ENCODE peak calls at places on chromosomes 4 and X, in nine cellular contexts. X, V, M, I, K, E, D, R and J are unnamed samples.

GRCh38 chr4:76003620-76004019 is 3.7 kb downstream of the CXCL9 start:
- DNase-seq in X (no peak), V (no peak), M (no peak), I (no peak), K (no peak), E (no peak), D (no peak), R (no peak), J (no peak)

GRCh38 chr4:56741595-56741994 is 60.5 kb upstream of the HOPX start:
- DNase-seq in X (no peak), V (no peak), M (no peak), I (no peak), K (no peak), E (no peak), D (no peak), R (no peak), J (no peak)

GRCh38 chr4:63589796-63590195 is 819.5 kb downstream of the TECRL start:
- DNase-seq in X (no peak), V (no peak), M (no peak), I (no peak), K (no peak), E (no peak), D (no peak), R (no peak), J (no peak)

GRCh38 chr4:71026086-71026485 is 32.6 kb downstream of the DCK start:
- DNase-seq in X (no peak), V (no peak), M (no peak), I (peak), K (no peak), E (no peak), D (peak), R (peak), J (no peak)

GRCh38 chr4:48692023-48692422 is 88.1 kb downstream of the FRYL start:
- DNase-seq in X (no peak), V (no peak), M (no peak), I (no peak), K (no peak), E (no peak), D (no peak), R (no peak), J (no peak)

GRCh38 chr4:24932831-24933230 is 20.0 kb upstream of the CCDC149 start:
- DNase-seq in X (no peak), V (no peak), M (no peak), I (no peak), K (no peak), E (no peak), D (no peak), R (no peak), J (no peak)

GRCh38 chr4:73740353-73740778 is at the start of gene CXCL8:
- DNase-seq in X (peak), V (peak), M (no peak), I (peak), K (no peak), E (no peak), D (peak), R (peak), J (peak)

GRCh38 chr4:184437988-184438774 is 36.2 kb downstream of the IRF2 start:
- DNase-seq in X (no peak), V (no peak), M (no peak), I (no peak), K (no peak), E (no peak), D (no peak), R (no peak), J (peak)

GRCh38 chr4:184669251-184669650 is 19.7 kb downstream of the PRIMPOL start:
- DNase-seq in X (no peak), V (no peak), M (no peak), I (no peak), K (no peak), E (no peak), D (no peak), R (no peak), J (no peak)

GRCh38 chr4:92455956-92456355 is 152.2 kb downstream of the GRID2 start:
- DNase-seq in X (no peak), V (no peak), M (no peak), I (no peak), K (no peak), E (no peak), D (no peak), R (no peak), J (no peak)

GRCh38 chrX:41960142-41960541 is 36.8 kb upstream of the CASK start:
- DNase-seq in X (no peak), V (no peak), M (no peak), I (no peak), K (no peak), E (no peak), D (no peak), R (no peak), J (no peak)

GRCh38 chr4:76998251-76998901 is 48.8 kb downstream of the SEPTIN11 start:
- DNase-seq in X (no peak), V (no peak), M (no peak), I (no peak), K (no peak), E (no peak), D (no peak), R (no peak), J (no peak)

GRCh38 chrX:111005151-111005550 is 90.8 kb upstream of the PAK3 start:
- DNase-seq in X (no peak), V (no peak), M (no peak), I (no peak), K (no peak), E (no peak), D (no peak), R (no peak), J (no peak)

GRCh38 chr4:118740869-118741268 is 55.7 kb downstream of the METTL14 start:
- DNase-seq in X (no peak), V (no peak), M (no peak), I (no peak), K (no peak), E (no peak), D (no peak), R (peak), J (no peak)

GRCh38 chrX:97685753-97686152 is 802.0 kb downstream of the RPA4 start:
- DNase-seq in X (no peak), V (no peak), M (no peak), I (peak), K (no peak), E (no peak), D (peak), R (peak), J (no peak)

GRCh38 chr4:116599859-116600258 is 485.5 kb downstream of the TRAM1L1 start:
- DNase-seq in X (no peak), V (no peak), M (peak), I (no peak), K (no peak), E (peak), D (no peak), R (no peak), J (no peak)

GRCh38 chr4:46179356-46179755 is 55.5 kb upstream of the GABRG1 start:
- DNase-seq in X (no peak), V (no peak), M (no peak), I (no peak), K (no peak), E (no peak), D (no peak), R (no peak), J (no peak)

GRCh38 chrX:29237972-29238371 is 650.7 kb downstream of the IL1RAPL1 start:
- DNase-seq in X (no peak), V (no peak), M (no peak), I (no peak), K (no peak), E (no peak), D (no peak), R (no peak), J (no peak)

GRCh38 chr4:13484749-13485345 is 707 bp upstream of the RAB28 start:
- DNase-seq in X (no peak), V (no peak), M (no peak), I (no peak), K (no peak), E (no peak), D (no peak), R (no peak), J (no peak)

GRCh38 chr4:131450572-131451209 is 1698.4 kb upstream of the PCDH10 start:
- DNase-seq in X (no peak), V (no peak), M (no peak), I (no peak), K (no peak), E (no peak), D (no peak), R (no peak), J (no peak)

GRCh38 chr4:150004481-150004880 is 73.8 kb upstream of the DCLK2 start:
- DNase-seq in X (no peak), V (no peak), M (no peak), I (no peak), K (no peak), E (no peak), D (no peak), R (no peak), J (no peak)

DNA sequence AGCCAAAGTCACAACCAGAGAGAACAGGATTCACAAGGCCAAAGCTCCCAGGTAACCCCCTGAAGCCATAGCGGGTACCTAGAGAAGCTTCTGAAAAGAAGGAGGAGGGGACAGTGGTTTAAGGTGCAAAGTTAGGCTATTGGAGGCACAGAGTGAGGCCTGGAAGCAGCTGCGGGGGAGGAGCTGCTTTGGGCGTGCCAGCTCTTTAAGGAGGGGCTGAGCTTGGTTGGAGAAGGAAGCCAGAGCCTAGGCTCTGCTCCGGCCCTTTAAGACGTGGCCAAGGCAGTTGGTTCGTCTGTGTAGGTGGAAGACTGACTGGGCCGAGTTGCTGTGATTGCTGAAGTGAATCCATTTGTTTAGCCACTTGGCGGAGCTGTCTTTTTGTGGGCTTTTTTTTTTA is 1.5 kb downstream of the KLF8 start:
- DNase-seq in X (peak), V (no peak), M (peak), I (peak), K (no peak), E (peak), D (peak), R (no peak), J (peak)
- H3K4me3 ChIP-seq in X (peak), V (no peak), M (peak), I (peak), K (no peak), E (peak), D (no peak), R (no peak), J (peak)

GRCh38 chrX:2692221-2693122 is 1.4 kb downstream of the CD99 start:
- DNase-seq in X (peak), V (no peak), M (no peak), I (no peak), K (no peak), E (peak), D (no peak), R (peak), J (peak)

GRCh38 chrX:2693526-2694002 is 2.5 kb downstream of the CD99 start:
- DNase-seq in X (no peak), V (no peak), M (no peak), I (no peak), K (no peak), E (no peak), D (no peak), R (peak), J (no peak)

GRCh38 chrX:2694868-2695267 is 3.8 kb downstream of the CD99 start:
- DNase-seq in X (no peak), V (no peak), M (no peak), I (no peak), K (no peak), E (no peak), D (no peak), R (no peak), J (no peak)

GRCh38 chrX:2691543-2692220 is 587 bp downstream of the CD99 start:
- DNase-seq in X (peak), V (no peak), M (peak), I (no peak), K (no peak), E (peak), D (peak), R (no peak), J (peak)

GRCh38 chrX:2693123-2693438 is 2.0 kb downstream of the CD99 start:
- DNase-seq in X (no peak), V (no peak), M (no peak), I (no peak), K (no peak), E (no peak), D (no peak), R (no peak), J (no peak)
- H3K27ac ChIP-seq in X (no peak), V (no peak), M (no peak), I (no peak), K (peak), E (peak), D (no peak), R (no peak), J (peak)

DNA sequence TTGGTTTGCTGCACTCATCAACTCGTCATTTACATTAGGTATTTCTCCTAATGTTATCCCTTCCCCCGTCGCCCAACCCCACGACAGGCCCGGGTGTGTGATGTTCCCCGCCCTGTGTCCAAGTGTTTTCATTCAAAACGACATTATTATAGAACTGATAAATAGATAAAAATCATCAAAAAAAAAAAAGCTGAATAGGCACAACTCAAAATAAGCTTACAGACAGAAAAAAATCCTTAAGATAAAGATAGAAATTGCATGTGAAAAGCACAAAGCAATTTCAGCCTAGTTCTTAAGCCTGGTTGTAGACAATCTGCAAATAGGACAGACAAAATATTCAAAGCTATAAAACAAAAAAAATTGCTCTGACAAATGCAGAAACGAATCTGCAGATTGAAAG is 142.9 kb upstream of the LNX1 start:
- DNase-seq in X (no peak), V (no peak), M (no peak), I (no peak), K (no peak), E (no peak), D (no peak), R (no peak), J (no peak)
- H3K4me3 ChIP-seq in X (no peak), V (no peak), M (no peak), I (no peak), K (no peak), E (no peak), D (no peak), R (no peak), J (no peak)

GRCh38 chr4:124938836-124939235 is 226.3 kb upstream of the ANKRD50 start:
- DNase-seq in X (no peak), V (no peak), M (no peak), I (no peak), K (no peak), E (no peak), D (no peak), R (no peak), J (no peak)

GRCh38 chr4:124934921-124935320 is 222.4 kb upstream of the ANKRD50 start:
- DNase-seq in X (no peak), V (no peak), M (no peak), I (no peak), K (no peak), E (no peak), D (no peak), R (no peak), J (no peak)

GRCh38 chr4:124933521-124933920 is 221.0 kb upstream of the ANKRD50 start:
- DNase-seq in X (no peak), V (no peak), M (no peak), I (no peak), K (no peak), E (no peak), D (no peak), R (no peak), J (no peak)

GRCh38 chr4:124937993-124938392 is 225.5 kb upstream of the ANKRD50 start:
- DNase-seq in X (no peak), V (no peak), M (no peak), I (no peak), K (no peak), E (no peak), D (no peak), R (no peak), J (no peak)

DNA sequence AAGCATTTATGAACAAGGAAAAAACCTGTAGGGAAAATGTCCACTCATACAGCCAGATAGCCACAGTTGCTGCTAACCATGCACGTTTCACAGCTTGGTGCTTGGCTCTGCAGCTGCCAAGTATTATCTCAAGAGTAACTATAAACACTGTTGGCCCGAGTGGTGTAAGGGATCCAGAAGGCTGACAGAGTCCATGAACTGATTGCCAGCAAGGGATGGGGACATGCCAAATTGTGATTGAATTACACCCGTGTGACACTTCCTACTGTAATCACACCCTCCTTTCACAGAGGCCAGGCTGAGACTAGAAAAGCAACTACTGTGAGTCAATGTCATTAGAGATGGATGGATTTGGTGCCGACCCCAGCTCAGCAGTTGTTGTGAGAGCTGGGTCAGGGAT is 223.9 kb upstream of the ANKRD50 start:
- DNase-seq in X (peak), V (no peak), M (no peak), I (no peak), K (no peak), E (no peak), D (peak), R (no peak), J (peak)
- H3K27ac ChIP-seq in X (no peak), V (no peak), M (no peak), I (no peak), K (no peak), E (no peak), D (peak), R (no peak), J (no peak)

DNA sequence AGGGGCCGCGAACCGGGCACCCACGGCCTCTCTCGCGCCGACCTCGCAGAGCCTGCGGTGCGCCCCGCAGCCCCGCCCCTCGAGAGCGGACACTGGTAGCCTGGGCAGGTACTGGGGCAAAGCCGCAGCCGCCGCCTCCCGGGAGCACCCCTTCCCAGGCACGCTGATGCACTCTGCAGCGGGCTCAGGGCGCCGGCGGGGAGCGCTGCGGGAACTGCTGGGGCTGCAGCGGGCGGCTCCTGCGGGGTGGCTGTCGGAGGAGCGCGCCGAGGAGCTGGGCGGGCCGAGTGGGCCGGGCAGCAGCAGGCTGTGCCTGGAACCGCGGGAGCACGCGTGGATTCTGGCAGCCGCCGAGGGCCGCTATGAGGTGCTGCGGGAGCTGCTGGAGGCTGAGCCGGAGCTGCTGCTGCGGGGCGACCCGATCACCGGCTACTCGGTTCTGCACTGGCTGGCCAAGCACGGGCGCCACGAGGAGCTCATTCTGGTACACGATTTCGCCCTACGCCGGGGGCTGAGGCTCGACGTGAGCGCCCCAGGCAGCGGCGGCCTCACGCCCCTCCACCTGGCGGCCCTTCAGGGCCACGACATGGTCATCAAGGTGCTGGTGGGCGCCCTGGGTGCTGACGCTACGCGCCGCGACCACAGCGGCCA is 419 bp downstream of the SOWAHD start:
- DNase-seq in X (peak), V (no peak), M (peak), I (peak), K (peak), E (peak), D (no peak), R (peak), J (peak)
- H3K4me3 ChIP-seq in X (no peak), V (peak), M (peak), I (peak), K (peak), E (peak), D (no peak), R (peak), J (peak)

GRCh38 chr4:114027596-114027995 is 48.1 kb upstream of the ARSJ start:
- DNase-seq in X (no peak), V (no peak), M (no peak), I (no peak), K (no peak), E (no peak), D (no peak), R (no peak), J (no peak)
- H3K27ac ChIP-seq in X (no peak), V (no peak), M (no peak), I (no peak), K (no peak), E (no peak), D (no peak), R (no peak), J (no peak)

DNA sequence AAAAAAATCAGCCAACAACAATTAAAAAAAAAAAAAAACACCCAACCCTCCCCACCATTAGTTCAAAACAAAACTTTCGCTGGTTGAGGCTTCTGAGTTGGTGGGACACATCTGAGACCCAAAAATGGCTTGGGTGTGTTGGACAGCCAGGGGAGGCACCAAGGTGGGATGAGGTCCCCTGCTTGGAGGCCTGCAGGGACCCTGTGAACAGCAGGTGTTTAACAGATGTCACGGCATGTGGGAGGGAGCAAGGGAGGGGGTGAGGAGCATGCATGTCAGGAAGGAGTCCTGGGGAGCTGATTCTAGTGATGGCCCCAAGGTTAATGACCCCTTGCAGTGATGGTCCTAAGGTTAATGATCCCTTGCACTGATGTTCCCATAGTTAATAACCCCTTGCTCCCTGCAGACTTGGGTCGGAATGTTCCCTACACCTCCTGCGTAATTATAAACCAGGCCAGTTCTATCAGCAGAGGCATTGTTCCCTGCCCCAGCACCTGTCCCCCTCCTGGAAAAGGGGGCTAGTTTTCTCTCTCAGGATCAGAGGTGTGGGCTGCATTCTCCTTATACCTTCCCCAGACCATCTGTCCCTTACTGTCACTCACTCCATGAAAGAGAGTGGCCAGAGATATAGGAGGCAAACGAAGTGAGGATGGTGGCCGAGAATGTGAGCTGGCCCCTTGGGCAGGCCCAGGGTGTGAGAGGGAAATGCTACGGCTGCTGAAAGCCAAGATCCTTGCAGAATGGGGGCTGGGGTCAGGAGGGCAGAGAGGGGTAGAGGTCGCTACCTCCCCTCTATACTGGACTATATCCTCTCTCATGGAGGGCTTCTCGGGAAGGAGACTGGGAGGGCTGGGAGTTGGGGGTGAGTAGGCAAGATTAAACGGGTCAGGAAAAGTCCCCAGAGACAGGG is 2.3 kb upstream of the FOXP3 start:
- DNase-seq in X (no peak), V (no peak), M (peak), I (no peak), K (no peak), E (no peak), D (no peak), R (no peak), J (no peak)
- H3K4me3 ChIP-seq in X (no peak), V (no peak), M (no peak), I (no peak), K (no peak), E (no peak), D (no peak), R (no peak), J (no peak)

DNA sequence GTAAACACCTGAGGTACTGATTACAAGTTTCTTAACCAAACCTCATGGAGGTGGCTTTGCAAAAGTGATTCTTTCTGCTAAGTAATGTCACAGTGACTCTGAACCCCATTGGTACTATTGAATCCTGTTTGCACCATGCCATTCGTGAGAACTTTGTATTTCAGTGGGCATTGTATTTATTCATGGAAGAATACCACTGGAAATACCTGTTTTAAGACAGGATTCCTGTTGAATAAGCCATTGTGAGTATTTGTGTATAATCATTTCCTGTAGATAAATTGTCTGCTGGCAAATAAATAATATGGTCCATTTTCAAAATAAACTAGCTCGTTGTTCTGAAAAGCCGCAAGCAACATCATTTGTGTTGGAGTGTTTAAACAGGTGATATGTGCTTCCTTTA is 136.4 kb upstream of the GUCY1A1 start:
- DNase-seq in X (no peak), V (no peak), M (no peak), I (peak), K (no peak), E (no peak), D (no peak), R (no peak), J (no peak)
- H3K27ac ChIP-seq in X (no peak), V (no peak), M (no peak), I (no peak), K (no peak), E (no peak), D (no peak), R (no peak), J (no peak)